ENCODE peak calls at places on chromosomes 12 and 14, in ten cellular contexts. One of them, this sample, is unnamed.

GRCh38 chr12:64780531-64781373 is 21.5 kb upstream of the GNS start:
- DNase-seq in type B pancreatic cell: no peak
- DNase-seq in kidney: peak; percentile 89
- DNase-seq in heart left ventricle: peak; percentile 41
- DNase-seq in HepG2: no peak
- DNase-seq in nephron progenitor cell: peak; percentile 70
- DNase-seq in fibroblast of the aortic adventitia: no peak
- DNase-seq in astrocyte of the spinal cord: no peak
- DNase-seq in GM06990: peak; percentile 32
- DNase-seq in SK-N-SH: peak; percentile 81
- DNase-seq in this sample: no peak

GRCh38 chr12:42625611-42626010 is 36.1 kb upstream of the PRICKLE1 start:
- DNase-seq in kidney: no peak
- DNase-seq in astrocyte of the spinal cord: no peak
- DNase-seq in type B pancreatic cell: no peak
- DNase-seq in heart left ventricle: no peak
- DNase-seq in GM06990: no peak
- DNase-seq in nephron progenitor cell: no peak
- DNase-seq in SK-N-SH: peak; percentile 35
- DNase-seq in HepG2: no peak
- DNase-seq in fibroblast of the aortic adventitia: no peak
- DNase-seq in this sample: no peak

GRCh38 chr12:124586756-124587155 is 19.3 kb upstream of the NCOR2 start:
- DNase-seq in nephron progenitor cell: no peak
- DNase-seq in HepG2: no peak
- DNase-seq in type B pancreatic cell: no peak
- DNase-seq in kidney: no peak
- DNase-seq in GM06990: no peak
- DNase-seq in astrocyte of the spinal cord: no peak
- DNase-seq in SK-N-SH: no peak
- DNase-seq in heart left ventricle: no peak
- DNase-seq in fibroblast of the aortic adventitia: no peak
- DNase-seq in this sample: no peak

GRCh38 chr12:93387780-93388179 is 10.1 kb downstream of the NUDT4 start:
- DNase-seq in heart left ventricle: no peak
- DNase-seq in type B pancreatic cell: no peak
- DNase-seq in GM06990: peak; percentile 43
- DNase-seq in SK-N-SH: no peak
- DNase-seq in astrocyte of the spinal cord: peak; percentile 52
- DNase-seq in fibroblast of the aortic adventitia: peak; percentile 41
- DNase-seq in kidney: no peak
- DNase-seq in nephron progenitor cell: no peak
- DNase-seq in HepG2: no peak
- DNase-seq in this sample: no peak

GRCh38 chr14:69873877-69874780 is 5.1 kb upstream of the SMOC1 start:
- DNase-seq in fibroblast of the aortic adventitia: peak; percentile 37
- DNase-seq in nephron progenitor cell: no peak
- DNase-seq in HepG2: no peak
- DNase-seq in kidney: no peak
- DNase-seq in astrocyte of the spinal cord: peak; percentile 72
- DNase-seq in type B pancreatic cell: no peak
- DNase-seq in GM06990: no peak
- DNase-seq in heart left ventricle: no peak
- DNase-seq in SK-N-SH: no peak
- DNase-seq in this sample: no peak

GRCh38 chr14:53786045-53786444 is 170.6 kb downstream of the BMP4 start:
- DNase-seq in GM06990: no peak
- DNase-seq in SK-N-SH: no peak
- DNase-seq in fibroblast of the aortic adventitia: no peak
- DNase-seq in heart left ventricle: no peak
- DNase-seq in nephron progenitor cell: no peak
- DNase-seq in kidney: no peak
- DNase-seq in astrocyte of the spinal cord: no peak
- DNase-seq in HepG2: no peak
- DNase-seq in type B pancreatic cell: no peak
- DNase-seq in this sample: no peak

GRCh38 chr14:29039171-29039570 is 272.6 kb downstream of the FOXG1 start:
- DNase-seq in fibroblast of the aortic adventitia: peak; percentile 33
- DNase-seq in kidney: no peak
- DNase-seq in SK-N-SH: no peak
- DNase-seq in type B pancreatic cell: no peak
- DNase-seq in GM06990: no peak
- DNase-seq in nephron progenitor cell: no peak
- DNase-seq in heart left ventricle: no peak
- DNase-seq in HepG2: no peak
- DNase-seq in astrocyte of the spinal cord: peak; percentile 31
- DNase-seq in this sample: no peak

GRCh38 chr12:42969357-42969756 is 379.8 kb upstream of the PRICKLE1 start:
- DNase-seq in nephron progenitor cell: no peak
- DNase-seq in HepG2: no peak
- DNase-seq in heart left ventricle: peak; percentile 66
- DNase-seq in type B pancreatic cell: no peak
- DNase-seq in SK-N-SH: no peak
- DNase-seq in fibroblast of the aortic adventitia: peak; percentile 83
- DNase-seq in GM06990: no peak
- DNase-seq in astrocyte of the spinal cord: no peak
- DNase-seq in kidney: no peak
- DNase-seq in this sample: no peak

GRCh38 chr14:53295985-53296582 is 143.0 kb upstream of the DDHD1 start:
- DNase-seq in nephron progenitor cell: peak; percentile 28
- DNase-seq in heart left ventricle: no peak
- DNase-seq in type B pancreatic cell: no peak
- DNase-seq in fibroblast of the aortic adventitia: peak; percentile 69
- DNase-seq in HepG2: peak; percentile 17
- DNase-seq in kidney: no peak
- DNase-seq in astrocyte of the spinal cord: peak; percentile 45
- DNase-seq in GM06990: no peak
- DNase-seq in SK-N-SH: peak; percentile 8
- DNase-seq in this sample: no peak

GRCh38 chr12:117119592-117120198 is 20.5 kb upstream of the TESC start:
- DNase-seq in kidney: no peak
- DNase-seq in GM06990: no peak
- DNase-seq in SK-N-SH: peak; percentile 82
- DNase-seq in astrocyte of the spinal cord: no peak
- DNase-seq in type B pancreatic cell: no peak
- DNase-seq in fibroblast of the aortic adventitia: no peak
- DNase-seq in nephron progenitor cell: peak; percentile 34
- DNase-seq in HepG2: peak; percentile 59
- DNase-seq in heart left ventricle: no peak
- DNase-seq in this sample: peak; percentile 30

GRCh38 chr12:12034344-12034743 is 36.4 kb upstream of the BCL2L14 start:
- DNase-seq in kidney: no peak
- DNase-seq in astrocyte of the spinal cord: no peak
- DNase-seq in fibroblast of the aortic adventitia: no peak
- DNase-seq in type B pancreatic cell: no peak
- DNase-seq in GM06990: no peak
- DNase-seq in nephron progenitor cell: no peak
- DNase-seq in HepG2: no peak
- DNase-seq in SK-N-SH: no peak
- DNase-seq in heart left ventricle: no peak
- DNase-seq in this sample: no peak

GRCh38 chr12:12032771-12033588 is 37.8 kb upstream of the BCL2L14 start:
- DNase-seq in GM06990: peak; percentile 59
- DNase-seq in kidney: peak; percentile 86
- DNase-seq in HepG2: peak; percentile 72
- DNase-seq in heart left ventricle: peak; percentile 82
- DNase-seq in fibroblast of the aortic adventitia: peak; percentile 94
- DNase-seq in astrocyte of the spinal cord: peak; percentile 90
- DNase-seq in SK-N-SH: peak; percentile 68
- DNase-seq in type B pancreatic cell: peak; percentile 77
- DNase-seq in nephron progenitor cell: peak; percentile 75
- DNase-seq in this sample: no peak

GRCh38 chr12:12035229-12035628 is 35.5 kb upstream of the BCL2L14 start:
- DNase-seq in heart left ventricle: no peak
- DNase-seq in HepG2: no peak
- DNase-seq in type B pancreatic cell: no peak
- DNase-seq in kidney: no peak
- DNase-seq in astrocyte of the spinal cord: no peak
- DNase-seq in GM06990: no peak
- DNase-seq in fibroblast of the aortic adventitia: no peak
- DNase-seq in SK-N-SH: no peak
- DNase-seq in nephron progenitor cell: no peak
- DNase-seq in this sample: no peak

GRCh38 chr12:12032260-12032761 is 38.4 kb upstream of the BCL2L14 start:
- DNase-seq in SK-N-SH: no peak
- DNase-seq in GM06990: peak; percentile 61
- DNase-seq in kidney: no peak
- DNase-seq in HepG2: no peak
- DNase-seq in astrocyte of the spinal cord: no peak
- DNase-seq in heart left ventricle: no peak
- DNase-seq in fibroblast of the aortic adventitia: no peak
- DNase-seq in type B pancreatic cell: no peak
- DNase-seq in nephron progenitor cell: no peak
- DNase-seq in this sample: no peak

DNA sequence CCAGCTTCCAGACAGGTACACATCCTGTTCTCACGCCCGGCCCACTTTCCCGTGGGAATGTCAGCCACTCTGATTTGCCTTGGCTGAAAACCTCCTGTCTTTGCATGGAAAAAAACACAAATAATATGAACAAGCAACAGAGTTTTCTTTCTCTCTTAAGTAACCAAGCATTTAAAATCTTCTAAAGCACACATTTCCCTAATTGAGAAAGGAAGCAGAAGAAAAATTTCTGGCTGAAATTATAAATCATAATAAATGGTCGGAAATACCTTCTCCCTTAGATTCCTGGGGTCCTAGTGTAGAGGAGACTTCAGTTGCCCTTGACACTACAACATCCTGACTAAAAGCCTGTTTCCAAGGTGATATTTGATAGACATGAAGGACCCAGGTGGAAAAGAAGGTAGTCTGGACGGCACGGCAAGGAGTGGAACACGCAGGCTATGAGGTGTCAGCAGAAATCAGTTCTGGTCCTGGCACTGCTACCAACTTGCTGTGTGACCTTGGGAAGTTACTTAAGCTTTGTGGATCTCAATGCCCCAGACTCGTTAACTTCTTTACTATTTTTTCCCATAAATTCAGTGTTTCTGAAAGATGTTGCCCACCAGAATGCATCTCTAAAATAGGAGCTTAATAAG is 37.0 kb upstream of the BCL2L14 start:
- DNase-seq in type B pancreatic cell: no peak
- DNase-seq in SK-N-SH: no peak
- DNase-seq in GM06990: no peak
- DNase-seq in heart left ventricle: no peak
- DNase-seq in astrocyte of the spinal cord: no peak
- DNase-seq in HepG2: no peak
- DNase-seq in kidney: no peak
- DNase-seq in fibroblast of the aortic adventitia: no peak
- DNase-seq in nephron progenitor cell: no peak
- DNase-seq in this sample: no peak
- TF ChIP-seq CTCF in type B pancreatic cell: no peak
- TF ChIP-seq CTCF in SK-N-SH: no peak
- TF ChIP-seq CTCF in GM06990: no peak
- TF ChIP-seq CTCF in heart left ventricle: no peak
- TF ChIP-seq CTCF in astrocyte of the spinal cord: no peak
- TF ChIP-seq CTCF in HepG2: no peak
- TF ChIP-seq CTCF in kidney: no peak
- TF ChIP-seq CTCF in fibroblast of the aortic adventitia: no peak
- TF ChIP-seq CTCF in nephron progenitor cell: no peak
- TF ChIP-seq CTCF in this sample: peak; percentile 67

GRCh38 chr12:77152623-77153193 is 87.3 kb upstream of the E2F7 start:
- DNase-seq in fibroblast of the aortic adventitia: peak; percentile 85
- DNase-seq in GM06990: no peak
- DNase-seq in heart left ventricle: no peak
- DNase-seq in astrocyte of the spinal cord: peak; percentile 68
- DNase-seq in HepG2: peak; percentile 5
- DNase-seq in type B pancreatic cell: no peak
- DNase-seq in kidney: no peak
- DNase-seq in nephron progenitor cell: no peak
- DNase-seq in SK-N-SH: no peak
- DNase-seq in this sample: no peak
- TF ChIP-seq CTCF in fibroblast of the aortic adventitia: peak; percentile 70
- TF ChIP-seq CTCF in GM06990: peak; percentile 46
- TF ChIP-seq CTCF in heart left ventricle: peak; percentile 15
- TF ChIP-seq CTCF in astrocyte of the spinal cord: peak; percentile 66
- TF ChIP-seq CTCF in HepG2: peak; percentile 52
- TF ChIP-seq CTCF in type B pancreatic cell: peak; percentile 75
- TF ChIP-seq CTCF in kidney: peak; percentile 30
- TF ChIP-seq CTCF in nephron progenitor cell: peak; percentile 47
- TF ChIP-seq CTCF in SK-N-SH: peak; percentile 77
- TF ChIP-seq CTCF in this sample: peak; percentile 81

GRCh38 chr14:87522575-87522974 is 470.4 kb downstream of the GALC start:
- DNase-seq in heart left ventricle: no peak
- DNase-seq in GM06990: no peak
- DNase-seq in astrocyte of the spinal cord: no peak
- DNase-seq in SK-N-SH: no peak
- DNase-seq in nephron progenitor cell: peak; percentile 26
- DNase-seq in HepG2: no peak
- DNase-seq in fibroblast of the aortic adventitia: no peak
- DNase-seq in type B pancreatic cell: no peak
- DNase-seq in kidney: no peak
- DNase-seq in this sample: no peak
- TF ChIP-seq CTCF in heart left ventricle: no peak
- TF ChIP-seq CTCF in GM06990: no peak
- TF ChIP-seq CTCF in astrocyte of the spinal cord: no peak
- TF ChIP-seq CTCF in SK-N-SH: no peak
- TF ChIP-seq CTCF in nephron progenitor cell: no peak
- TF ChIP-seq CTCF in HepG2: no peak
- TF ChIP-seq CTCF in fibroblast of the aortic adventitia: no peak
- TF ChIP-seq CTCF in type B pancreatic cell: no peak
- TF ChIP-seq CTCF in kidney: no peak
- TF ChIP-seq CTCF in this sample: no peak

GRCh38 chr12:53695148-53696138 is 19.6 kb upstream of the ATP5MC2 start:
- DNase-seq in type B pancreatic cell: no peak
- DNase-seq in HepG2: no peak
- DNase-seq in GM06990: no peak
- DNase-seq in fibroblast of the aortic adventitia: peak; percentile 56
- DNase-seq in SK-N-SH: peak; percentile 48
- DNase-seq in nephron progenitor cell: peak; percentile 74
- DNase-seq in astrocyte of the spinal cord: peak; percentile 62
- DNase-seq in kidney: peak; percentile 77
- DNase-seq in heart left ventricle: no peak
- DNase-seq in this sample: no peak
- TF ChIP-seq CTCF in type B pancreatic cell: peak; percentile 55
- TF ChIP-seq CTCF in HepG2: no peak
- TF ChIP-seq CTCF in GM06990: peak; percentile 15
- TF ChIP-seq CTCF in fibroblast of the aortic adventitia: no peak
- TF ChIP-seq CTCF in SK-N-SH: no peak
- TF ChIP-seq CTCF in nephron progenitor cell: no peak
- TF ChIP-seq CTCF in astrocyte of the spinal cord: peak; percentile 26
- TF ChIP-seq CTCF in kidney: no peak
- TF ChIP-seq CTCF in heart left ventricle: no peak
- TF ChIP-seq CTCF in this sample: peak; percentile 70

This sample was measured in chondrocyte.